ENCODE peak calls at places on chromosome X, in nine cellular contexts. V is GM03348; A is NCI-H774; M is lung; G is CD8-positive, alpha-beta memory T cell; C is RWPE1; E is cardiac fibroblast; S is naive B cell; O is RPMI7951. T is an unnamed sample.

GRCh38 chrX:103792916-103793540 is 16.4 kb downstream of the PLP1 start:
- DNase-seq in S (no peak), O (peak), E (peak), C (peak), A (no peak), M (no peak), V (peak), G (no peak), T (peak)

GRCh38 chrX:38060331-38060878 is 54.1 kb downstream of the SYTL5 start:
- DNase-seq in V (no peak), S (no peak), O (peak), C (no peak), E (no peak), A (no peak), M (no peak), G (no peak), T (no peak)

GRCh38 chrX:96685205-96686099 is 810 bp downstream of the DIAPH2 start:
- DNase-seq in A (no peak), O (peak), M (peak), V (peak), S (peak), C (peak), E (peak), G (peak), T (peak)

GRCh38 chrX:155027509-155028066 is 944 bp downstream of the FUNDC2 start:
- DNase-seq in E (peak), C (peak), S (no peak), O (peak), A (peak), M (no peak), G (peak), V (peak), T (peak)

GRCh38 chrX:1491851-1492349 is 39.2 kb upstream of the ASMTL start:
- DNase-seq in E (no peak), S (no peak), O (peak), M (no peak), C (peak), V (no peak), G (peak), A (no peak), T (peak)

GRCh38 chrX:41384041-41384705 is 50.2 kb downstream of the DDX3X start:
- DNase-seq in V (peak), S (no peak), E (peak), O (peak), G (no peak), M (peak), A (no peak), C (peak), T (peak)

GRCh38 chrX:68396953-68397352 is 36.3 kb downstream of the OPHN1 start:
- DNase-seq in E (peak), O (peak), G (no peak), A (no peak), V (peak), S (no peak), M (no peak), C (no peak), T (no peak)

GRCh38 chrX:29926056-29926455 is 289.3 kb upstream of the MAGEB2 start:
- DNase-seq in E (no peak), S (no peak), O (no peak), C (no peak), A (no peak), V (no peak), M (no peak), G (no peak), T (no peak)

GRCh38 chrX:19624754-19625153 is 109.4 kb upstream of the MAP3K15 start:
- DNase-seq in G (no peak), A (no peak), S (no peak), M (no peak), O (peak), E (no peak), V (no peak), C (no peak), T (no peak)

GRCh38 chrX:11629593-11630211 is 36.0 kb downstream of the ARHGAP6 start:
- DNase-seq in V (peak), O (peak), C (no peak), E (peak), A (no peak), S (no peak), M (no peak), G (no peak), T (peak)

GRCh38 chrX:5236096-5236495 is 992.6 kb downstream of the NLGN4X start:
- DNase-seq in M (no peak), S (no peak), A (peak), O (peak), C (no peak), V (no peak), E (no peak), G (no peak), T (no peak)

GRCh38 chrX:65772842-65773241 is 105.4 kb downstream of the MSN start:
- DNase-seq in V (no peak), M (no peak), S (no peak), C (no peak), G (no peak), O (no peak), A (no peak), E (no peak), T (no peak)

GRCh38 chrX:19852014-19853005 is 35.1 kb downstream of the SH3KBP1 start:
- DNase-seq in M (no peak), S (no peak), O (peak), E (peak), V (peak), G (no peak), C (peak), A (no peak), T (peak)

GRCh38 chrX:98481636-98482035 is 1597.9 kb downstream of the RPA4 start:
- DNase-seq in M (no peak), O (no peak), V (no peak), C (no peak), S (no peak), E (no peak), G (no peak), A (no peak), T (no peak)

T was measured in MG63.